ENCODE peak calls at places on chromosomes 1 and 21, in five cellular contexts. P, V, W, O and I are unnamed samples.

GRCh38 chr1:217364220-217364619 is 266.7 kb downstream of the GPATCH2 start:
- DNase-seq in O (no peak), P (no peak), W (no peak), V (no peak), I (no peak)

GRCh38 chr1:31581821-31582810 is 5.8 kb downstream of the TINAGL1 start:
- DNase-seq in O (no peak), P (no peak), V (no peak), W (no peak), I (no peak)

GRCh38 chr1:38194486-38194885 is 147.9 kb upstream of the POU3F1 start:
- DNase-seq in V (no peak), W (no peak), P (no peak), O (no peak), I (no peak)

GRCh38 chr1:217747156-217747769 is 116.1 kb downstream of the SPATA17 start:
- DNase-seq in O (no peak), W (peak), P (no peak), V (no peak), I (no peak)

GRCh38 chr1:179926494-179927205 is 28.0 kb upstream of the CEP350 start:
- DNase-seq in V (no peak), W (no peak), P (no peak), O (no peak), I (no peak)

GRCh38 chr1:89767618-89768017 is 53.2 kb upstream of the LRRC8D start:
- DNase-seq in V (no peak), P (no peak), O (no peak), W (no peak), I (no peak)

GRCh38 chr1:54982739-54983138 is 2.3 kb downstream of the TMEM61 start:
- DNase-seq in V (no peak), P (no peak), O (no peak), W (no peak), I (no peak)

GRCh38 chr1:162996261-162996660 is 72.9 kb upstream of the RGS4 start:
- DNase-seq in P (no peak), V (no peak), O (no peak), W (no peak), I (no peak)

GRCh38 chr21:37231247-37231645 is 35.9 kb downstream of the VPS26C start:
- DNase-seq in V (no peak), W (no peak), O (no peak), P (no peak), I (no peak)

GRCh38 chr1:113903496-113904291 is 905 bp downstream of the AP4B1 start:
- DNase-seq in V (peak), O (no peak), W (no peak), P (no peak), I (no peak)

GRCh38 chr1:32724678-32725594 is 22.4 kb upstream of the SYNC start:
- DNase-seq in P (peak), W (peak), V (peak), O (no peak), I (no peak)

GRCh38 chr1:204322329-204322868 is 37.3 kb downstream of the PLEKHA6 start:
- DNase-seq in V (no peak), P (no peak), W (no peak), O (no peak), I (no peak)

GRCh38 chr1:212285685-212286436 is 651 bp downstream of the PPP2R5A start:
- DNase-seq in W (peak), O (peak), P (peak), V (peak), I (peak)

GRCh38 chr1:88998716-88999115 is 6.3 kb upstream of the KYAT3 start:
- DNase-seq in W (peak), O (no peak), V (peak), P (no peak), I (no peak)

GRCh38 chr1:48182441-48182840 is 40.1 kb upstream of the SLC5A9 start:
- DNase-seq in O (no peak), W (no peak), V (no peak), P (no peak), I (no peak)

GRCh38 chr1:234978397-234979291 is 150.0 kb downstream of the TOMM20 start:
- DNase-seq in W (no peak), O (peak), P (peak), V (peak), I (no peak)

DNA sequence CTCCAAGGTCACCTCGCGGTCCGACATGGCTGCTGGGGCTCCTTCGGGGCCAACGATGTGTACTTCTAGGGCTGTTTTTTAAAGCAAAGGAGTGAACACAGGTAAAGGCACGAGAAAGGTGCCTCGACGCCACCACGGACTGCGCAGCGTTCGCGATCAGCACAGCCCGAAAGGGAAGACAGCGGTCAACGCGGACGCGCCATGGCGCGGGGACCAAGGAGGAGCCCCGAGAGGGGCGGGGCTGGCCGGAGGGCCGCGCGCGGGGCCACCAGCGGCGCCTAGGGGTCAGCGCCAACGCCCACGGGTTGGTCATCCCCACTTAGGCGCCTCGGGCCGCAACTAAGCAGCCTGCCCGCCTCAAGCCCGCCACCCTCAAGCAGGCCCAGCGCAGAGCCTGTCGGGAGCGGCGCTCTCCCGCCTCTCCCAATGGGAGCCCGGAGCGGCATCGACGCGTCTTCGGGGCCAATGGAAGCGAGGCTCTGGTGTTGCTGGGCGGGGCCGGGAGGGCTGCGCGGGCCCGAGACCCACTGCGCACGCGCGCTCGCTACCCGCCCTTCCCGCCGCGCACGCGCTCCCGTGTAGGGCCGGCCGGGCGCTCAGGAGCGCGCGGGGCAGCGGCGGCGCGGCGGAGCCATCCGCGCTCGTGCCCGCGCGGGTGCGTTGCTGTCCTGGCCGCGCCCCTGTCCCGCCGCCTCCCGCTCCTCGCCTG is at the start of gene DIP2A:
- DNase-seq in V (peak), W (peak), O (peak), P (peak), I (peak)
- TF ChIP-seq CTCF in V (no peak), W (no peak), O (no peak), P (no peak), I (no peak)

DNA sequence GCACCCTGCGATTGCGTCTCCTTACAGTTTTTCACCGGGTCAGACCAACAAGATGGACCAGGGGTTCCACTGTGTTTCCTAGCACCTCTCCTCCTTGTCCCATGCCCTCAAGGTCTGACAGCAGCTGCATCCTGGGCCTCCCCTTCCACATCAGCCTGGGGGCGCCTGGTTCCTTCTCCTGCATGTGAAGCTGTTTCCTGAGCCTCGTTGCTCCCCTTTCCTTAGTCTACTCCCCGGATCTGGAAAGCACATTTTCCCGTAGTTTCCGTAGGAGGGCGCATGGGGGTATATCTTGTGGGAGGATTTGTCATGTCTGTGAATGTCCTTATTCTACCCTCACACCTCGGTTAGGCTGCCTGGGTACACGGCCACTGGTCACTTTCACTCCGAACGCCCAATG is 6.1 kb downstream of the PRDM15 start:
- DNase-seq in V (no peak), W (no peak), O (no peak), P (no peak), I (no peak)
- TF ChIP-seq CTCF in V (no peak), W (no peak), O (no peak), P (no peak), I (no peak)

DNA sequence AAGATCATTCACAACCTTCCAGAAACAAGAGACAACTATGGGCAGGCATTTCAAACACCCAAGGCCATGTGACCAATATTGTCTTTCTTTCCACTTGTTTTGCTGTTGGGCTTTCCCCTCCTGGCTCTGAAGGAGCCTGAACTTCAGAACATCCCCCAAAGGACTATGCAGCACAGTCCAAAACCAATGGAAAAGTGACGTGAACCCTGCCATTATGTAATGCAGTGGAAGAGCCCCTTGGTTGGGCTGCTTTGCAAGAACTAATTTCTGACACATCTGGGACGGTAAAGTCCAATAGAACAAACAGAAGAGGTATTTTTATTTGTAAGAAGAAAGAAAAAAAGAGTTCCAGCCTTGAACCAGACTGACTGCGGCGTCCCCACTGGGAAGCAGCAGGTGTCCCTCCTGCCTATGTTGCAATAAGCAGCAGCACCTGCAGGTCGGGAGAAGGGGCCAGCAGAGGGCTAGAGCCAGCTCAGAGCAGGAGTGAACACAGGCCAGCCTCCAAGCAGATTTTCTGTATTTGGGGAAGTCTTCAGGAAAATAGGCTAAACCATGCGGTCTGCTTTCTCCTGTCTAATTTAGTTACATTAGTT is 116.7 kb downstream of the CDC7 start:
- DNase-seq in W (no peak), V (no peak), P (peak), O (no peak), I (no peak)
- TF ChIP-seq CTCF in W (no peak), V (peak), P (peak), O (no peak), I (no peak)

GRCh38 chr1:45859221-45859620 is 55.8 kb downstream of the MAST2 start:
- DNase-seq in V (no peak), O (no peak), P (no peak), W (no peak), I (no peak)

GRCh38 chr1:45850017-45850416 is 46.6 kb downstream of the MAST2 start:
- DNase-seq in W (no peak), P (no peak), O (no peak), V (no peak), I (no peak)

GRCh38 chr1:45857101-45857700 is 53.8 kb downstream of the MAST2 start:
- DNase-seq in W (no peak), O (no peak), V (no peak), P (no peak), I (no peak)

GRCh38 chr1:45854724-45855123 is 51.3 kb downstream of the MAST2 start:
- DNase-seq in O (no peak), W (no peak), P (no peak), V (no peak), I (no peak)
- TF ChIP-seq CTCF in O (no peak), W (no peak), P (no peak), V (no peak), I (no peak)

GRCh38 chr21:36171741-36172331 is 15.2 kb downstream of the DOP1B start:
- DNase-seq in W (no peak), P (peak), V (no peak), O (no peak), I (no peak)

GRCh38 chr21:36179145-36179544 is 22.5 kb downstream of the DOP1B start:
- DNase-seq in O (no peak), W (no peak), P (no peak), V (no peak), I (no peak)

GRCh38 chr21:36178349-36178748 is 21.7 kb downstream of the DOP1B start:
- DNase-seq in V (no peak), O (no peak), P (no peak), W (no peak), I (no peak)

GRCh38 chr21:36171327-36171726 is 14.7 kb downstream of the DOP1B start:
- DNase-seq in P (no peak), V (no peak), O (no peak), W (no peak), I (no peak)

DNA sequence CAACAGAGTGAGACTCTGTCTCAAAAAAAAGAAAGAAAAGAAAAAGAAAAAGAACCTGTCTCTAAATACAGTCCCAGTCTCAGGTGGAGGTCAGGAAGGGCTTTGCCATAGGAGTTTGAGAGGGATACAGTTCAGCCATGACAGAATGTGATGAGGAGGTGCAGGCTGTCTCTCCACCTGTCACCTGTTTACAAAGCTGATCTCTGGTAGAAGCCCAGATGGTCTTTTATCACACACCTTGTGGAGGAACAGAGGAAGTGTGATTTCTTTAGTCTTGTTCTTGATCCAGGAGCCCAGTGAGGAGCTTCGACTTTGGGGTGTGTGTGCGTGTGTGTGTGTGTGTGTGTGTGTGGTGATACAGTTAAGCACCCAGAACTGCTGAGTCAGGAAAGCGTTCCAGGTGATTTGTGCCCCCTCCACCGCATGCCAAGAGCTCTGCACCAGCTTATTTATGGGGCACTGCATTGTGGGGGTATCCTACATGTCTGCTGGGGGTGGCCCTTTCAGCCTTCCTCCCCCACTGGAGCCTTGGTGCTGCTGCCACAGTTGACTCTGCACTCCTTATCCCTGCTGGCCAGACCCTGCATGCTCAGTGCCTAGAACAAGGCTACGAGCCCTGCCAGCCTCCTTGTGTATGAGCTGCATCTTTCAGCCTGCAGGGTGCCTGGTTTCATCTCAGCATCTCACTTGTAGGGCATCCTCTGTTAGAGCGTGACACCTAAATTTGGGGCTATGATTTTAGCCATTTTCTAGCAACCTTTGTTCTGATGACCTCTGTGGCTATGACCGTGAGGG is 19.3 kb downstream of the DOP1B start:
- DNase-seq in W (no peak), V (no peak), P (no peak), O (no peak), I (no peak)
- TF ChIP-seq CTCF in W (no peak), V (no peak), P (no peak), O (no peak), I (no peak)

GRCh38 chr21:39726133-39726532 is 18.9 kb upstream of the IGSF5 start:
- DNase-seq in O (no peak), P (no peak), W (no peak), V (no peak), I (no peak)

GRCh38 chr21:39724944-39725343 is 20.0 kb upstream of the IGSF5 start:
- DNase-seq in W (no peak), O (no peak), P (no peak), V (no peak), I (no peak)

GRCh38 chr21:39715804-39716397 is 29.1 kb upstream of the IGSF5 start:
- DNase-seq in O (no peak), V (peak), P (peak), W (peak), I (peak)

GRCh38 chr21:39721885-39722284 is 23.1 kb upstream of the IGSF5 start:
- DNase-seq in P (no peak), V (no peak), O (no peak), W (no peak), I (no peak)

GRCh38 chr21:39720126-39720778 is 24.7 kb upstream of the IGSF5 start:
- DNase-seq in P (no peak), W (no peak), V (no peak), O (no peak), I (no peak)
- TF ChIP-seq CTCF in P (peak), W (no peak), V (no peak), O (no peak), I (peak)

GRCh38 chr21:45515241-45516061 is 26.8 kb downstream of the SLC19A1 start:
- DNase-seq in V (no peak), O (no peak), W (no peak), P (peak), I (no peak)
- TF ChIP-seq CTCF in V (no peak), O (no peak), W (no peak), P (no peak), I (no peak)

GRCh38 chr1:86860424-86860823 is 53.5 kb downstream of the SELENOF start:
- DNase-seq in W (no peak), P (no peak), O (no peak), V (no peak), I (no peak)

GRCh38 chr1:86856196-86856595 is 57.7 kb downstream of the SELENOF start:
- DNase-seq in P (no peak), V (no peak), O (no peak), W (no peak), I (no peak)

GRCh38 chr1:86858524-86859261 is 55.2 kb downstream of the SELENOF start:
- DNase-seq in W (no peak), V (no peak), P (no peak), O (no peak), I (no peak)

GRCh38 chr1:86861424-86861823 is 52.5 kb downstream of the SELENOF start:
- DNase-seq in P (no peak), W (no peak), V (no peak), O (no peak), I (no peak)

DNA sequence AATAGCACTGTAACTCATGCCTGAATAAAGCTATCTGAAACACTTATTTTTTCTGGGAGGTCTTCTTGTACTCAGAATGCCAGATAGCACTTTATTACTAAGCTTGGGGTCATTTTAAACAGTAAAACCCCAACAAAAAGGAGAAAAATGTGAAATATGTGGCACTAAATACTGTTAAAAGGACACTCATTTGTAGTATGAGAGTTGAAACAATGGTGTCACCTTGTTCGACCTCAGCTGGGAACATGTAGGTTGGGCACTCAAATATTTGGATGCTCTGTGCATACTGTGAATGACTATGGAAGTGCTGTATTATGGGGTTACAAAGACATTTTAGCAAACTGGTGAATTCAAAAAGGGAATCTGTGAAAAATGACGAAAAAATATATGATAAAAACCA is 53.9 kb downstream of the SELENOF start:
- DNase-seq in P (no peak), V (no peak), O (no peak), W (no peak), I (no peak)
- TF ChIP-seq CTCF in P (no peak), V (no peak), O (no peak), W (no peak), I (no peak)

GRCh38 chr21:45253180-45253579 is 34.5 kb downstream of the POFUT2 start:
- DNase-seq in P (no peak), O (no peak), V (no peak), W (no peak), I (peak)

GRCh38 chr21:45251635-45252447 is 35.9 kb downstream of the POFUT2 start:
- DNase-seq in W (no peak), O (no peak), V (no peak), P (no peak), I (no peak)

GRCh38 chr21:45253633-45254556 is 33.8 kb downstream of the POFUT2 start:
- DNase-seq in W (no peak), P (no peak), V (no peak), O (no peak), I (peak)

GRCh38 chr21:45250914-45251634 is 36.6 kb downstream of the POFUT2 start:
- DNase-seq in P (no peak), O (no peak), W (no peak), V (no peak), I (no peak)

DNA sequence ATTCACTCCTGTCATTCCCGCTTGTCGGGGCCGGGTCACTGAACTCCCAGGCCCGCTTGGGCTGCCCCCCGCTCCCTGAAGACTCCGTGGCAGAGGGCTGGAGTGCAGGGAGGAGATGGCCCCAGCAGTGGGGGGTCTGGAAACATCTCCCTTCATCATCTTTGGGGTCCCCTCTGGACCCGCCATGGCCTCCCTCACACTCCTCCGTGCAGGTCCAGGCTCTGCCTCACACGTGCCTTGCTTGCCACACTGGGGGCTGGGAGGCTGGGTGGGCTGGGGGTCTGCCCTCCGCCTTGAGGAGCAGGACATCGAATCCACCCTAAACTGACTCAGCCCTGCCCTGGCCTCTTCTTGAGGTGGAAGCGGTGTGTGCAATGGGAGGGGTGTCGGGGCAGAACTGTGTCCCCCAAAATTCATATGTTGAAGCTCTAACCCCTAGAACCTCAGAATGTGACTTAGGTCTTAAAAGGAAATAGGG is 35.2 kb downstream of the POFUT2 start:
- DNase-seq in P (no peak), V (no peak), W (no peak), O (no peak), I (no peak)
- TF ChIP-seq CTCF in P (no peak), V (no peak), W (no peak), O (no peak), I (no peak)